ENCODE peak calls at places on chromosomes 1 and 21, in ten cellular contexts. U is activated CD8-positive, alpha-beta memory T cell treated with anti-CD3 and anti-CD28 coated beads, Interleukin-2, amount 50 U/mL, for 48 hours; T is anterior cingulate cortex; L is activated naive CD4-positive, alpha-beta T cell treated with anti-CD3 and anti-CD28 coated beads for 36 hours; H is GOT3; F is activated gamma-delta T cell; Q is activated CD8-positive, alpha-beta T cell treated with anti-CD3 and anti-CD28 coated beads for 36 hours; D is T-helper 17 cell; R is effector CD4-positive, alpha-beta T cell; W is HuH-7. S is an unnamed sample.

GRCh38 chr1:234912541-234913312 is 215.9 kb downstream of the TOMM20 start:
- DNase-seq in H (no peak), D (no peak), T (peak), F (no peak), R (no peak), Q (no peak), L (no peak), U (no peak), W (no peak), S (no peak)

GRCh38 chr21:26756491-26757159 is 88.6 kb downstream of the ADAMTS1 start:
- DNase-seq in T (no peak), H (no peak), R (no peak), W (no peak), U (no peak), Q (no peak), L (no peak), D (no peak), F (no peak), S (no peak)

GRCh38 chr1:25619101-25619890 is 2.7 kb downstream of the MAN1C1 start:
- DNase-seq in H (no peak), W (peak), U (peak), D (no peak), R (peak), T (peak), F (no peak), Q (peak), L (peak), S (no peak)

GRCh38 chr1:227316941-227317540 is 1.3 kb downstream of the CDC42BPA start:
- DNase-seq in Q (no peak), W (no peak), R (no peak), T (no peak), H (no peak), U (no peak), L (no peak), F (no peak), D (no peak), S (peak)

GRCh38 chr1:3463891-3464648 is 9.6 kb downstream of the ARHGEF16 start:
- DNase-seq in L (no peak), D (no peak), T (no peak), F (no peak), R (no peak), H (no peak), Q (no peak), W (no peak), U (no peak), S (no peak)

GRCh38 chr1:100360790-100361232 is 8.5 kb downstream of the CDC14A start:
- DNase-seq in U (no peak), T (peak), Q (no peak), H (no peak), R (no peak), L (no peak), F (no peak), W (no peak), D (no peak), S (no peak)

GRCh38 chr1:4962836-4963235 is 308.4 kb downstream of the AJAP1 start:
- DNase-seq in D (no peak), F (no peak), U (no peak), L (no peak), T (no peak), H (no peak), W (no peak), R (no peak), Q (no peak), S (no peak)

GRCh38 chr1:182602945-182603645 is 1.1 kb downstream of the RGS16 start:
- DNase-seq in R (no peak), W (no peak), T (no peak), D (no peak), L (peak), Q (peak), U (no peak), H (no peak), F (no peak), S (no peak)

GRCh38 chr1:244221961-244222360 is 170.9 kb downstream of the ZBTB18 start:
- DNase-seq in F (no peak), H (no peak), R (no peak), U (no peak), T (no peak), Q (no peak), D (no peak), W (no peak), L (no peak), S (no peak)

GRCh38 chr1:234525156-234525774 is 46.3 kb upstream of the TARBP1 start:
- DNase-seq in U (no peak), T (no peak), W (no peak), R (no peak), Q (no peak), L (no peak), D (no peak), F (no peak), H (no peak), S (no peak)

GRCh38 chr1:206476591-206476990 is 6.3 kb downstream of the IKBKE start:
- DNase-seq in D (no peak), R (no peak), U (no peak), F (no peak), T (no peak), H (no peak), L (no peak), W (no peak), Q (no peak), S (no peak)

GRCh38 chr21:25624511-25624910 is 14.5 kb upstream of the JAM2 start:
- DNase-seq in W (no peak), Q (no peak), H (no peak), T (no peak), R (no peak), U (no peak), L (no peak), D (no peak), F (no peak), S (no peak)

GRCh38 chr1:27527223-27527856 is 37.4 kb upstream of the WASF2 start:
- DNase-seq in Q (peak), L (peak), T (peak), W (peak), R (peak), F (no peak), H (no peak), D (peak), U (peak), S (peak)